ENCODE peak calls at places on chromosome 14, in eight cellular contexts. One of them, this sample, is unnamed.

GRCh38 chr14:101939771-101940170 is 24.6 kb upstream of the DYNC1H1 start:
- DNase-seq in IMR-90: no peak
- DNase-seq in CD8-positive, alpha-beta T cell: no peak
- DNase-seq in colonic mucosa: no peak
- DNase-seq in heart right ventricle: no peak
- DNase-seq in neural progenitor cell: no peak
- DNase-seq in Peyer's patch: no peak
- DNase-seq in fibroblast of lung: no peak
- DNase-seq in this sample: no peak

GRCh38 chr14:65833256-65833880 is 420.8 kb downstream of the FUT8 start:
- DNase-seq in heart right ventricle: no peak
- DNase-seq in CD8-positive, alpha-beta T cell: no peak
- DNase-seq in colonic mucosa: no peak
- DNase-seq in IMR-90: no peak
- DNase-seq in Peyer's patch: no peak
- DNase-seq in neural progenitor cell: peak; percentile 38
- DNase-seq in fibroblast of lung: no peak
- DNase-seq in this sample: no peak

GRCh38 chr14:83887871-83888270 is 1642.1 kb upstream of the FLRT2 start:
- DNase-seq in IMR-90: no peak
- DNase-seq in colonic mucosa: no peak
- DNase-seq in neural progenitor cell: no peak
- DNase-seq in CD8-positive, alpha-beta T cell: no peak
- DNase-seq in heart right ventricle: no peak
- DNase-seq in fibroblast of lung: no peak
- DNase-seq in Peyer's patch: no peak
- DNase-seq in this sample: no peak

GRCh38 chr14:96109956-96110355 is 70.8 kb downstream of the C14orf132 start:
- DNase-seq in colonic mucosa: no peak
- DNase-seq in Peyer's patch: no peak
- DNase-seq in fibroblast of lung: no peak
- DNase-seq in neural progenitor cell: no peak
- DNase-seq in heart right ventricle: no peak
- DNase-seq in IMR-90: no peak
- DNase-seq in CD8-positive, alpha-beta T cell: no peak
- DNase-seq in this sample: no peak

GRCh38 chr14:72864712-72865365 is 29.1 kb downstream of the DPF3 start:
- DNase-seq in neural progenitor cell: no peak
- DNase-seq in CD8-positive, alpha-beta T cell: no peak
- DNase-seq in IMR-90: peak; percentile 58
- DNase-seq in fibroblast of lung: peak; percentile 49
- DNase-seq in colonic mucosa: no peak
- DNase-seq in heart right ventricle: peak; percentile 61
- DNase-seq in Peyer's patch: no peak
- DNase-seq in this sample: no peak

GRCh38 chr14:91100086-91100485 is 13.8 kb upstream of the DGLUCY start:
- DNase-seq in Peyer's patch: no peak
- DNase-seq in heart right ventricle: no peak
- DNase-seq in IMR-90: no peak
- DNase-seq in fibroblast of lung: no peak
- DNase-seq in colonic mucosa: no peak
- DNase-seq in CD8-positive, alpha-beta T cell: no peak
- DNase-seq in neural progenitor cell: no peak
- DNase-seq in this sample: no peak

GRCh38 chr14:102775855-102776760 is 1.1 kb upstream of the TRAF3 start:
- DNase-seq in neural progenitor cell: no peak
- DNase-seq in CD8-positive, alpha-beta T cell: no peak
- DNase-seq in colonic mucosa: peak; percentile 67
- DNase-seq in Peyer's patch: no peak
- DNase-seq in heart right ventricle: peak; percentile 16
- DNase-seq in fibroblast of lung: peak; percentile 85
- DNase-seq in IMR-90: peak; percentile 80
- DNase-seq in this sample: no peak

GRCh38 chr14:41607966-41608663 is 1.4 kb downstream of the LRFN5 start:
- DNase-seq in fibroblast of lung: peak; percentile 14
- DNase-seq in colonic mucosa: peak; percentile 16
- DNase-seq in heart right ventricle: no peak
- DNase-seq in IMR-90: no peak
- DNase-seq in Peyer's patch: no peak
- DNase-seq in CD8-positive, alpha-beta T cell: no peak
- DNase-seq in neural progenitor cell: peak; percentile 44
- DNase-seq in this sample: no peak

GRCh38 chr14:85037411-85037810 is 492.5 kb upstream of the FLRT2 start:
- DNase-seq in IMR-90: no peak
- DNase-seq in CD8-positive, alpha-beta T cell: no peak
- DNase-seq in fibroblast of lung: no peak
- DNase-seq in heart right ventricle: no peak
- DNase-seq in Peyer's patch: no peak
- DNase-seq in colonic mucosa: no peak
- DNase-seq in neural progenitor cell: no peak
- DNase-seq in this sample: no peak

GRCh38 chr14:52369305-52369781 is 55.2 kb downstream of the PTGER2 start:
- DNase-seq in Peyer's patch: no peak
- DNase-seq in heart right ventricle: no peak
- DNase-seq in neural progenitor cell: no peak
- DNase-seq in CD8-positive, alpha-beta T cell: no peak
- DNase-seq in fibroblast of lung: peak; percentile 94
- DNase-seq in colonic mucosa: no peak
- DNase-seq in IMR-90: peak; percentile 54
- DNase-seq in this sample: no peak

GRCh38 chr14:72024043-72024407 is 91.8 kb downstream of the RGS6 start:
- DNase-seq in CD8-positive, alpha-beta T cell: peak; percentile 3
- DNase-seq in IMR-90: peak; percentile 21
- DNase-seq in colonic mucosa: peak; percentile 28
- DNase-seq in heart right ventricle: peak; percentile 14
- DNase-seq in fibroblast of lung: peak; percentile 8
- DNase-seq in Peyer's patch: no peak
- DNase-seq in neural progenitor cell: peak; percentile 72
- DNase-seq in this sample: peak; percentile 13

GRCh38 chr14:52040598-52040997 is 28.3 kb downstream of the NID2 start:
- DNase-seq in colonic mucosa: no peak
- DNase-seq in neural progenitor cell: no peak
- DNase-seq in IMR-90: no peak
- DNase-seq in fibroblast of lung: no peak
- DNase-seq in Peyer's patch: no peak
- DNase-seq in CD8-positive, alpha-beta T cell: no peak
- DNase-seq in heart right ventricle: no peak
- DNase-seq in this sample: no peak

GRCh38 chr14:94213021-94213420 is 38.9 kb downstream of the PPP4R4 start:
- DNase-seq in neural progenitor cell: no peak
- DNase-seq in heart right ventricle: no peak
- DNase-seq in colonic mucosa: no peak
- DNase-seq in Peyer's patch: no peak
- DNase-seq in IMR-90: peak; percentile 34
- DNase-seq in CD8-positive, alpha-beta T cell: no peak
- DNase-seq in fibroblast of lung: peak; percentile 79
- DNase-seq in this sample: no peak

GRCh38 chr14:99741227-99741976 is 51.8 kb upstream of the EML1 start:
- DNase-seq in fibroblast of lung: no peak
- DNase-seq in CD8-positive, alpha-beta T cell: no peak
- DNase-seq in Peyer's patch: no peak
- DNase-seq in IMR-90: no peak
- DNase-seq in neural progenitor cell: no peak
- DNase-seq in heart right ventricle: no peak
- DNase-seq in colonic mucosa: no peak
- DNase-seq in this sample: no peak

GRCh38 chr14:100837812-100838170 is 11.9 kb downstream of the MEG3 start:
- DNase-seq in neural progenitor cell: no peak
- DNase-seq in CD8-positive, alpha-beta T cell: no peak
- DNase-seq in heart right ventricle: no peak
- DNase-seq in IMR-90: no peak
- DNase-seq in fibroblast of lung: no peak
- DNase-seq in Peyer's patch: no peak
- DNase-seq in colonic mucosa: no peak
- DNase-seq in this sample: no peak

GRCh38 chr14:89457007-89457406 is 40.0 kb upstream of the FOXN3 start:
- DNase-seq in IMR-90: no peak
- DNase-seq in Peyer's patch: no peak
- DNase-seq in heart right ventricle: no peak
- DNase-seq in colonic mucosa: no peak
- DNase-seq in fibroblast of lung: no peak
- DNase-seq in CD8-positive, alpha-beta T cell: no peak
- DNase-seq in neural progenitor cell: no peak
- DNase-seq in this sample: no peak

GRCh38 chr14:101001311-101002069 is 98.0 kb upstream of the RTL1 start:
- DNase-seq in Peyer's patch: no peak
- DNase-seq in CD8-positive, alpha-beta T cell: no peak
- DNase-seq in neural progenitor cell: no peak
- DNase-seq in fibroblast of lung: peak; percentile 91
- DNase-seq in colonic mucosa: no peak
- DNase-seq in IMR-90: peak; percentile 89
- DNase-seq in heart right ventricle: no peak
- DNase-seq in this sample: no peak

GRCh38 chr14:96162265-96162664 is 42.4 kb upstream of the BDKRB2 start:
- DNase-seq in Peyer's patch: no peak
- DNase-seq in fibroblast of lung: peak; percentile 66
- DNase-seq in colonic mucosa: peak; percentile 11
- DNase-seq in IMR-90: peak; percentile 56
- DNase-seq in neural progenitor cell: no peak
- DNase-seq in CD8-positive, alpha-beta T cell: no peak
- DNase-seq in heart right ventricle: no peak
- DNase-seq in this sample: no peak

GRCh38 chr14:76782885-76783566 is 21.8 kb downstream of the VASH1 start:
- DNase-seq in colonic mucosa: no peak
- DNase-seq in IMR-90: no peak
- DNase-seq in fibroblast of lung: no peak
- DNase-seq in neural progenitor cell: no peak
- DNase-seq in CD8-positive, alpha-beta T cell: no peak
- DNase-seq in Peyer's patch: no peak
- DNase-seq in heart right ventricle: no peak
- DNase-seq in this sample: no peak

GRCh38 chr14:69501362-69501964 is 16.9 kb downstream of the PLEKHD1 start:
- DNase-seq in IMR-90: peak; percentile 15
- DNase-seq in CD8-positive, alpha-beta T cell: no peak
- DNase-seq in fibroblast of lung: peak; percentile 11
- DNase-seq in Peyer's patch: no peak
- DNase-seq in heart right ventricle: peak; percentile 53
- DNase-seq in neural progenitor cell: no peak
- DNase-seq in colonic mucosa: no peak
- DNase-seq in this sample: no peak

GRCh38 chr14:77458249-77458950 is 507 bp downstream of the AHSA1 start:
- DNase-seq in fibroblast of lung: peak; percentile 36
- DNase-seq in CD8-positive, alpha-beta T cell: peak; percentile 24
- DNase-seq in heart right ventricle: no peak
- DNase-seq in IMR-90: peak; percentile 18
- DNase-seq in Peyer's patch: peak; percentile 44
- DNase-seq in colonic mucosa: peak; percentile 54
- DNase-seq in neural progenitor cell: peak; percentile 68
- DNase-seq in this sample: peak; percentile 5

GRCh38 chr14:68145539-68145938 is 326.0 kb downstream of the RAD51B start:
- DNase-seq in colonic mucosa: no peak
- DNase-seq in heart right ventricle: no peak
- DNase-seq in fibroblast of lung: peak; percentile 63
- DNase-seq in Peyer's patch: no peak
- DNase-seq in neural progenitor cell: no peak
- DNase-seq in CD8-positive, alpha-beta T cell: no peak
- DNase-seq in IMR-90: peak; percentile 55
- DNase-seq in this sample: no peak
- H3K27ac ChIP-seq in colonic mucosa: peak overlapping the region; percentile 62
- H3K27ac ChIP-seq in heart right ventricle: peak overlapping the region; percentile 73
- H3K27ac ChIP-seq in fibroblast of lung: no peak overlapping the region
- H3K27ac ChIP-seq in Peyer's patch: peak overlapping the region; percentile 72
- H3K27ac ChIP-seq in neural progenitor cell: no peak overlapping the region
- H3K27ac ChIP-seq in CD8-positive, alpha-beta T cell: no peak overlapping the region
- H3K27ac ChIP-seq in IMR-90: no peak overlapping the region
- H3K27ac ChIP-seq in this sample: no peak overlapping the region

GRCh38 chr14:92135269-92135668 is 13.5 kb downstream of the CPSF2 start:
- DNase-seq in colonic mucosa: no peak
- DNase-seq in Peyer's patch: no peak
- DNase-seq in CD8-positive, alpha-beta T cell: no peak
- DNase-seq in heart right ventricle: no peak
- DNase-seq in IMR-90: peak; percentile 59
- DNase-seq in neural progenitor cell: peak; percentile 4
- DNase-seq in fibroblast of lung: peak; percentile 27
- DNase-seq in this sample: no peak
- TF ChIP-seq CTCF in colonic mucosa: peak; percentile 47
- TF ChIP-seq CTCF in Peyer's patch: peak; percentile 36
- TF ChIP-seq CTCF in CD8-positive, alpha-beta T cell: peak; percentile 37
- TF ChIP-seq CTCF in heart right ventricle: peak; percentile 48
- TF ChIP-seq CTCF in IMR-90: peak; percentile 70
- TF ChIP-seq CTCF in neural progenitor cell: peak; percentile 53
- TF ChIP-seq CTCF in fibroblast of lung: peak; percentile 60
- TF ChIP-seq CTCF in this sample: peak; percentile 52

GRCh38 chr14:105533391-105533790 is 7.0 kb downstream of the TMEM121 start:
- DNase-seq in CD8-positive, alpha-beta T cell: no peak
- DNase-seq in IMR-90: no peak
- DNase-seq in Peyer's patch: no peak
- DNase-seq in heart right ventricle: no peak
- DNase-seq in colonic mucosa: no peak
- DNase-seq in fibroblast of lung: no peak
- DNase-seq in neural progenitor cell: no peak
- DNase-seq in this sample: no peak

GRCh38 chr14:105532111-105532623 is 5.8 kb downstream of the TMEM121 start:
- DNase-seq in fibroblast of lung: no peak
- DNase-seq in Peyer's patch: no peak
- DNase-seq in IMR-90: no peak
- DNase-seq in colonic mucosa: no peak
- DNase-seq in heart right ventricle: no peak
- DNase-seq in CD8-positive, alpha-beta T cell: no peak
- DNase-seq in neural progenitor cell: no peak
- DNase-seq in this sample: no peak

GRCh38 chr14:105531088-105531957 is 4.9 kb downstream of the TMEM121 start:
- DNase-seq in Peyer's patch: no peak
- DNase-seq in colonic mucosa: no peak
- DNase-seq in CD8-positive, alpha-beta T cell: no peak
- DNase-seq in neural progenitor cell: no peak
- DNase-seq in IMR-90: no peak
- DNase-seq in heart right ventricle: no peak
- DNase-seq in fibroblast of lung: no peak
- DNase-seq in this sample: no peak

GRCh38 chr14:105533811-105534498 is 7.6 kb downstream of the TMEM121 start:
- DNase-seq in Peyer's patch: no peak
- DNase-seq in CD8-positive, alpha-beta T cell: no peak
- DNase-seq in fibroblast of lung: no peak
- DNase-seq in heart right ventricle: no peak
- DNase-seq in colonic mucosa: no peak
- DNase-seq in neural progenitor cell: no peak
- DNase-seq in IMR-90: no peak
- DNase-seq in this sample: no peak

GRCh38 chr14:105532735-105533141 is 6.4 kb downstream of the TMEM121 start:
- DNase-seq in heart right ventricle: no peak
- DNase-seq in Peyer's patch: peak; percentile 79
- DNase-seq in neural progenitor cell: peak; percentile 45
- DNase-seq in CD8-positive, alpha-beta T cell: no peak
- DNase-seq in colonic mucosa: no peak
- DNase-seq in fibroblast of lung: peak; percentile 12
- DNase-seq in IMR-90: no peak
- DNase-seq in this sample: no peak
- H3K27ac ChIP-seq in heart right ventricle: no peak overlapping the region
- H3K27ac ChIP-seq in Peyer's patch: no peak overlapping the region
- H3K27ac ChIP-seq in neural progenitor cell: no peak overlapping the region
- H3K27ac ChIP-seq in CD8-positive, alpha-beta T cell: no peak overlapping the region
- H3K27ac ChIP-seq in colonic mucosa: no peak overlapping the region
- H3K27ac ChIP-seq in fibroblast of lung: no peak overlapping the region
- H3K27ac ChIP-seq in IMR-90: no peak overlapping the region
- H3K27ac ChIP-seq in this sample: no peak overlapping the region

DNA sequence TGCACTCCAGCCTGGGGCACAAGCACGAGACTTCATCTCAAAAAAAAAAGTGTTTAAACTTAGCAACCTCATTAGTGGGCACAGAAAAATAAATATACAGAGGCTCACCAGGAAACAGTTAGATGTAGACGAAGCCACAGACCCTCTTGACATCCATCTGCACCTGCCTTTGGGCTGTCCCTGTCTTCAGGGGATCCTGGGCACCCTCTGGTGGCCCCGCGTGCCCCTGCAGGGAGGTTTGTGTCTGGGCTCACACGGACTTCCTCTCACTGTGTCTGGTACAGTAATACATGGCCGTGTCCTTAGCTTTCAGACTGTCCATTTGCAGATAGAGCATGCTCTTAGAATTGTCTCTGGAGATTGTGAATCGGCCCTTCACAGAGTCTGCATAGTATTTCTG is 916.5 kb downstream of the TMEM121 start:
- DNase-seq in IMR-90: no peak
- DNase-seq in Peyer's patch: peak; percentile 41
- DNase-seq in neural progenitor cell: no peak
- DNase-seq in colonic mucosa: no peak
- DNase-seq in fibroblast of lung: no peak
- DNase-seq in CD8-positive, alpha-beta T cell: peak; percentile 16
- DNase-seq in heart right ventricle: no peak
- DNase-seq in this sample: peak; percentile 53
- TF ChIP-seq CTCF in IMR-90: no peak
- TF ChIP-seq CTCF in Peyer's patch: peak; percentile 38
- TF ChIP-seq CTCF in neural progenitor cell: no peak
- TF ChIP-seq CTCF in colonic mucosa: no peak
- TF ChIP-seq CTCF in fibroblast of lung: no peak
- TF ChIP-seq CTCF in CD8-positive, alpha-beta T cell: no peak
- TF ChIP-seq CTCF in heart right ventricle: no peak
- TF ChIP-seq CTCF in this sample: peak; percentile 62